ENCODE peak calls at places on chromosomes 1 and 21, in six cellular contexts. O, Y, Z, T, D and K are unnamed samples.

GRCh38 chr1:110482662-110483307 is 31.8 kb downstream of the PROK1 start:
- DNase-seq in O (no peak), Y (no peak), Z (no peak), T (no peak), D (no peak), K (no peak)

GRCh38 chr1:113930499-113931161 is 1.5 kb downstream of the HIPK1 start:
- DNase-seq in O (no peak), Y (peak; percentile 77), Z (no peak), T (peak; percentile 72), D (no peak), K (no peak)

GRCh38 chr1:16615253-16616252 is 2.2 kb upstream of the NBPF1 start:
- DNase-seq in O (peak; percentile 53), Y (no peak), Z (peak; percentile 12), T (no peak), D (no peak), K (peak; percentile 94)

GRCh38 chr1:170114916-170115315 is 30.8 kb upstream of the NTMT2 start:
- DNase-seq in O (no peak), Y (peak; percentile 72), Z (no peak), T (peak; percentile 37), D (no peak), K (no peak)

GRCh38 chr21:46269466-46269865 is 15.9 kb downstream of the MCM3AP start:
- DNase-seq in O (no peak), Y (no peak), Z (no peak), T (no peak), D (no peak), K (no peak)

GRCh38 chr1:113780363-113781146 is 21.3 kb upstream of the PHTF1 start:
- DNase-seq in O (no peak), Y (no peak), Z (no peak), T (peak; percentile 89), D (no peak), K (no peak)

GRCh38 chr1:47559944-47560695 is 122.3 kb downstream of the FOXD2 start:
- DNase-seq in O (peak; percentile 79), Y (no peak), Z (no peak), T (no peak), D (no peak), K (no peak)

GRCh38 chr21:44927587-44928461 is 7.1 kb upstream of the ITGB2 start:
- DNase-seq in O (no peak), Y (peak; percentile 49), Z (no peak), T (peak; percentile 51), D (peak; percentile 46), K (no peak)

GRCh38 chr1:247111259-247111635 is 7.1 kb upstream of the ZNF669 start:
- DNase-seq in O (no peak), Y (no peak), Z (peak; percentile 34), T (no peak), D (no peak), K (no peak)

GRCh38 chr1:30950053-30950452 is 41.5 kb upstream of the SDC3 start:
- DNase-seq in O (no peak), Y (no peak), Z (no peak), T (no peak), D (no peak), K (no peak)

GRCh38 chr1:166350490-166350889 is 183.7 kb upstream of the FAM78B start:
- DNase-seq in O (no peak), Y (no peak), Z (no peak), T (no peak), D (no peak), K (no peak)

GRCh38 chr1:3482590-3482899 is 28.1 kb downstream of the ARHGEF16 start:
- DNase-seq in O (no peak), Y (no peak), Z (no peak), T (no peak), D (no peak), K (no peak)
- TF ChIP-seq CTCF in O (no peak), Y (no peak), Z (no peak), T (no peak), D (no peak), K (peak; percentile 57)

GRCh38 chr21:33951276-33952178 is 35.9 kb upstream of the ATP5PO start:
- DNase-seq in O (no peak), Y (peak; percentile 39), Z (no peak), T (peak; percentile 80), D (no peak), K (no peak)

GRCh38 chr21:33950425-33951079 is 34.9 kb upstream of the ATP5PO start:
- DNase-seq in O (no peak), Y (no peak), Z (no peak), T (no peak), D (no peak), K (no peak)

GRCh38 chr21:33948096-33948950 is 32.7 kb upstream of the ATP5PO start:
- DNase-seq in O (no peak), Y (peak; percentile 18), Z (peak; percentile 39), T (peak; percentile 47), D (peak; percentile 31), K (no peak)

GRCh38 chr21:33948951-33949444 is 33.4 kb upstream of the ATP5PO start:
- DNase-seq in O (no peak), Y (no peak), Z (no peak), T (no peak), D (no peak), K (no peak)

DNA sequence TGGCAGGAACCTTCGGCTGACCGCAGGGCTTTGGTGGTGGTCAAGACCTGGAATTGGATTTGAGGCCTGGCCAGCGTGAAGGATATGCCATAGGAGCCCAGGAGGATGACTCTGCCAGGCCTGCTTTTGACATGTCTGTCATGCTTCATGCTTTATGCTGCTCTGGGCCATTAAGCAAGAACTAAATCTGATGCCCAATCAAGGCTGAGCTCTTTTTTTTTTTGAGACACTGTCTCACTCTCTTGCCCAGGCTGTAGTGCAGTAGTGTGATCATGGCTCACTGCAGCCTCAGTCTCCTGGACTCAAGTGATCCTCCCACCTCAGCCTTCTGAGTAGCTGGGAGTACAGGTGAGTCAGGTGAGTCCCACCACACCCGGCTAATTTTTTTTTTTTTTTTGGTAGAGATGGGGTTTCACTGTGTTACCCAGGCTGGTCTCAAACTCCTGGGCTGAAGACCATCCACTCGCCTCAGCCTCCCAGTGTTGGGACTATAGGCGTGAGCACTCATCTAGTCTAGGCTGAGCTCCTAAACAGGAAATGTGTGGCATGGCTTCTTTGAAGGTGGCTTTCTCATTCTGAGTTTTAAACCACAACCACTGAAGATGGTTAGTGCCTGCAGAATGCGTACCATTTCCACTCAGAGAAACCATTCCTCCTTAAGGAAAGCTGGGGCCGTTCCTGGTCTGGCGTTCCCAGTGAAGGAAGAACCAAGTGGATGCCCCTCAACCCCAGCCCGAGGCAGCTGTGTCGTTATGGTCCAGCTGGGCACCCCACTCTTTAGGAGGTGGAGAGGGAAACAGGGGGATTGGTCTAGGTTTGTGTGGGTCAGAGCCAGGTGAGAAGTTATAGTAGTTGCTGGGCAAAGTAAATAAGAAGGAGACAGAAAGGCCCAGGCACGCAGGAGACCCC is 34.2 kb upstream of the ATP5PO start:
- DNase-seq in O (no peak), Y (no peak), Z (no peak), T (no peak), D (no peak), K (no peak)
- TF ChIP-seq CTCF in O (no peak), Y (no peak), Z (no peak), T (no peak), D (no peak), K (no peak)

DNA sequence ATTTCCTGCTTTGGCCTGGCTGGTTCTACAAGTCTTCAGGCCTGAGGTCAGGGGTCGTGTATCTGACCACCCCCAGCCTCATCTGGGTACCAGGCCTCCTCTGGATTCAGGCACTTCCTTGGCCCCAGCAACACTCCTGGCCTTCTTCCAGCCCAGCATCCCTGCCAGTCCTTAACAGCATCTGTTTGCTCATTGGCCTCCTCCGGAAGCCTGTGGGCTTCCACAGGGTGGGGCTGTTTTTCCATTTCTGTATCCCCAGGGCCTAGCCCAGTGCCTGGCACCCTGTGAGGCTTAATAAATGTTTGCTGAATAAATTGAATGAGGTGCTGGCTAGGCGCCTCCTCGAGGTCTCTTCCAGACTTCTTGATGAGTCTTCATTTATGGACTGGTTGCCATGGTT is 21.5 kb upstream of the GPR37L1 start:
- DNase-seq in O (no peak), Y (no peak), Z (no peak), T (no peak), D (no peak), K (no peak)
- TF ChIP-seq CTCF in O (no peak), Y (no peak), Z (no peak), T (no peak), D (no peak), K (no peak)

DNA sequence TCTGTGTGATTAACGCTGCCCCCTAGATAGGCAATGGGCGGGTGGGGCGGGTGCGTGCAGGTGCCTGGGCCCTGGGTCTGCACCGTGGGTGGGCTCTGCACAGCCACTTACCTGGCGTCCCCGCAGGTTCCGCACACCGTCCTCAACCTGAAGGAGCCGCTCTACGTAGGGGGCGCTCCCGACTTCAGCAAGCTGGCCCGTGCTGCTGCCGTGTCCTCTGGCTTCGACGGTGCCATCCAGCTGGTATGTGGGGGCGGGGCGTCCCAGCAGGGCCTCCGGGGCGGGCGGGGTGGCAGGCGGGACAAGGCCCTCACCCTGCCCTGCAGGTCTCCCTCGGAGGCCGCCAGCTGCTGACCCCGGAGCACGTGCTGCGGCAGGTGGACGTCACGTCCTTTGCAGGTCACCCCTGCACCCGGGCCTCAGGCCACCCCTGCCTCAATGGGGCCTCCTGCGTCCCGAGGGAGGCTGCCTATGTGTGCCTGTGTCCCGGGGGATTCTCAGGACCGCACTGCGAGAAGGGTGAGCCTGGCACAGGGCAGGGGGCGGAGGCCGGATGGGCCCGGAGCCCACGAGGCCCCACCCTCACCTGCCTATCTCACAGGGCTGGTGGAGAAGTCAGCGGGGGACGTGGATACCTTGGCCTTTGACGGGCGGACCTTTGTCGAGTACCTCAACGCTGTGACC is 22.8 kb downstream of the RNF223 start:
- DNase-seq in O (no peak), Y (no peak), Z (no peak), T (no peak), D (no peak), K (no peak)
- TF ChIP-seq CTCF in O (no peak), Y (no peak), Z (no peak), T (no peak), D (no peak), K (no peak)

DNA sequence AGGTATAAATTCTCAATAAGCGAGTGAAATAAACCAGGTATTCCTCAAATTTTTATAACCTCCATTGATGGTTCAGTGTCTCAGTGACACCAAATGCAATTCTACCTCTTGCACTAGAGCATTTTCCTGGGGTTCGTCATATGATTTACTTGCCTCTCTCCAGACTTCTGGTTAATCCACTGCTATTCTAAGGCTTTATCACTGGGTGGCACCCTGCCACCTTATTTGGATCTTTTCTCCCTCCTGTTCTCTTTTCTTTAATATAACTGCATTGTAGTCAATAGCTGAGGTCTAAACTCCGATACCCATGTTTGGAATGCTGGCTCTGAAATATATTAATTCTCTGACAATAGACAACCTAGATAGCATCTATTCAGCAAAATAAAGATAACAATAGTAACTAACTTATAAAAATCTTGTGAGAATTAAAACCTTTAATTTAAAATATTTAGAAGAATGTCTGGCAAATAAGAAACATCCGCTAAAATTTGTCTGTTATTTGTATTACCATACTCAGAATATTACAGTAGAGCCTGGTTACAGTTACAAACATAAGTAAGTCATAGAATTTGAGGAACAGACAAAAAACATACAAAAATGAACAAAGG is 436.4 kb downstream of the PLA2G4A start:
- DNase-seq in O (no peak), Y (peak; percentile 59), Z (peak; percentile 17), T (peak; percentile 28), D (no peak), K (no peak)
- TF ChIP-seq CTCF in O (no peak), Y (peak; percentile 42), Z (peak; percentile 78), T (peak; percentile 29), D (no peak), K (peak; percentile 78)

GRCh38 chr1:26038904-26039303 is 7.0 kb downstream of the SLC30A2 start:
- DNase-seq in O (no peak), Y (no peak), Z (no peak), T (no peak), D (no peak), K (no peak)
- TF ChIP-seq CTCF in O (no peak), Y (no peak), Z (no peak), T (no peak), D (no peak), K (no peak)